ENCODE peak calls at places on chromosomes 3 and 15, in five cellular contexts. U, N, C, Q and V are unnamed samples.

GRCh38 chr15:74318376-74319137 is 48.9 kb downstream of the CYP11A1 start:
- DNase-seq in C (no peak), Q (no peak), U (no peak), N (peak; percentile 18), V (peak; percentile 50)

GRCh38 chr15:85579957-85580694 is 199.7 kb downstream of the AKAP13 start:
- DNase-seq in U (no peak), C (no peak), Q (no peak), N (peak; percentile 52), V (no peak)

GRCh38 chr3:67090472-67090871 is 92.4 kb downstream of the KBTBD8 start:
- DNase-seq in C (no peak), N (no peak), Q (peak; percentile 82), U (no peak), V (peak; percentile 63)

GRCh38 chr3:141646760-141647561 is 91.1 kb upstream of the RNF7 start:
- DNase-seq in U (no peak), N (peak; percentile 32), Q (peak; percentile 62), C (peak; percentile 21), V (peak; percentile 75)

GRCh38 chr3:196774845-196775422 is 35.3 kb downstream of the PAK2 start:
- DNase-seq in N (no peak), C (no peak), U (no peak), Q (peak; percentile 21), V (no peak)

GRCh38 chr3:105899528-105899927 is 30.7 kb upstream of the CBLB start:
- DNase-seq in Q (peak; percentile 79), C (no peak), N (peak; percentile 8), U (no peak), V (peak; percentile 68)

GRCh38 chr3:52238193-52238760 is 681 bp downstream of the TWF2 start:
- DNase-seq in U (peak; percentile 59), C (no peak), Q (peak; percentile 12), N (no peak), V (peak; percentile 55)

GRCh38 chr3:151112731-151113130 is 27.3 kb downstream of the MED12L start:
- DNase-seq in N (no peak), U (no peak), Q (no peak), C (no peak), V (no peak)

GRCh38 chr3:150105886-150106612 is 135.4 kb upstream of the PFN2 start:
- DNase-seq in U (no peak), N (no peak), C (no peak), Q (no peak), V (no peak)

GRCh38 chr15:77821188-77821958 is 188.7 kb upstream of the LINGO1 start:
- DNase-seq in U (peak; percentile 87), N (peak; percentile 13), C (no peak), Q (peak; percentile 47), V (peak; percentile 72)

GRCh38 chr3:158407844-158408517 is 163.0 kb upstream of the MLF1 start:
- DNase-seq in Q (no peak), U (no peak), C (no peak), N (no peak), V (no peak)

GRCh38 chr3:151580592-151580991 is 119.7 kb upstream of the IGSF10 start:
- DNase-seq in Q (peak; percentile 73), N (no peak), U (no peak), C (no peak), V (peak; percentile 75)

GRCh38 chr3:124142389-124142970 is 150.6 kb upstream of the ROPN1 start:
- DNase-seq in U (no peak), C (no peak), N (no peak), Q (no peak), V (no peak)

GRCh38 chr15:81106560-81106959 is 27.5 kb upstream of the CFAP161 start:
- DNase-seq in C (peak; percentile 56), N (peak; percentile 66), U (peak; percentile 56), Q (peak; percentile 87), V (peak; percentile 72)

GRCh38 chr3:62371032-62371734 is 2.2 kb downstream of the FEZF2 start:
- DNase-seq in C (no peak), U (peak; percentile 70), N (no peak), Q (no peak), V (no peak)

DNA sequence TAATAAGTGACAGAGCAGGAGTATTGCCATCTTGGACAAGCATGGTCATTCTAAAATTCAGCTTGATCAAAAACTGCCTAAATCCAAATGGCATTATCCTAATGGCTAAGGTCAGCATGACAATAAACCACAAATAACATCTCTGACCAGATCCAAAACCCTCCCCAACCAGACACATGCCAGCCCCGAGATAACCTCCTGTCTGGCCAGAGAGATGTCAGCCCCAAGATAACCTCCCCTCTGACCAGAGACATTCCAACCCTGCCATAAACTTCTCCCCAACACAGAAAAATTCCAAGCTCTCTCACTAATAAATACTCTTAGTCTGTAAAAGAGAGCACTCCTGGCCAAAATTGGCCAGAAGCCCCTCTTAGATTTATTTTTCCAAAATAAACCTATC is 470.5 kb upstream of the UBE2E2 start:
- DNase-seq in N (no peak), U (no peak), C (no peak), Q (no peak), V (no peak)
- H2BK5ac ChIP-seq in N (no peak overlapping the region), U (no peak overlapping the region), C (no peak overlapping the region), Q (no peak overlapping the region), V (no peak overlapping the region)

DNA sequence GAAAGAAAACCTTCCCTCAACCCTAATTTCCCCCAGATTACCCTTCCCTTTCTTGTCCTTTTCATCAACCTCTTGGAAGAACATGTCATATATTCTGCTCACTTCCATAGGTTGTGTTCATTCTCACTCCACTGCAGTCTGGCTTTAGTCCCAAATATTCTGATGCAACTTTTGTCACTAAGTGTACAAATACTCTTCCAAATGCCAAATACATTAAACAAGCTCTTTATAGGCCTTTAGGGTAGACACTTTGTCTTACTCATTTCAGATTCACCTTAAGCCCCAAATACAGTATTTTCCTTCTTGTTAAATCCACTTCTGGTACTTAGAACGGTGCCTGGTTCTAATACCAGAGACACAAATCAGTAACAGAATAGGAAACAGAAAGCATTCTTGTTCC is 406.5 kb upstream of the CDIN1 start:
- DNase-seq in U (no peak), C (no peak), Q (no peak), N (no peak), V (no peak)
- H3K4me1 ChIP-seq in U (no peaks in the 10 kb centered on the region), C (no peaks in the 10 kb centered on the region), Q (peaks cover 7% of the 10 kb centered on the region), N (no peaks in the 10 kb centered on the region), V (no peaks in the 10 kb centered on the region)

DNA sequence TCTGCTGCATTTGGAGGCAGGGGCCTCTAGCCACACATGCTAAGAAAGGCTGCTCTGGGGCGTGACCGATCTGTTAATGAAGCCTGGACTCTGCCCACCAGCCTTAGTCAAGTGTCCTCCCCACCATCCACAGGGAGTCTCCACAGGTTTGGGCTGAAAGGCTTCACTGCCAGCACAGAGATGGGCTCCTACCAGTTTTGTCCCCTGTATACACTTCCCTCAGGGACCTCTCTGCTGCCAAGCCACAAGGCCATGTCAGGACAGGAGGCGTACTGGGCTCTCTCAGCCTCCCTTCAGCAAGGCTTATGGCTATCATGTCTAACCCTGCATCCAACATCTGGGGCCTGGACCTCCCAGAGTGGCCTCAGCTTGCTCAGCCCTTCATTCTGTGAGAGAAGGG is 23.5 kb downstream of the KIF9 start:
- DNase-seq in U (no peak), Q (no peak), C (no peak), N (no peak), V (no peak)
- H2BK5ac ChIP-seq in U (peak overlapping the region; percentile 40), Q (no peak overlapping the region), C (peak overlapping the region; percentile 49), N (no peak overlapping the region), V (no peak overlapping the region)

DNA sequence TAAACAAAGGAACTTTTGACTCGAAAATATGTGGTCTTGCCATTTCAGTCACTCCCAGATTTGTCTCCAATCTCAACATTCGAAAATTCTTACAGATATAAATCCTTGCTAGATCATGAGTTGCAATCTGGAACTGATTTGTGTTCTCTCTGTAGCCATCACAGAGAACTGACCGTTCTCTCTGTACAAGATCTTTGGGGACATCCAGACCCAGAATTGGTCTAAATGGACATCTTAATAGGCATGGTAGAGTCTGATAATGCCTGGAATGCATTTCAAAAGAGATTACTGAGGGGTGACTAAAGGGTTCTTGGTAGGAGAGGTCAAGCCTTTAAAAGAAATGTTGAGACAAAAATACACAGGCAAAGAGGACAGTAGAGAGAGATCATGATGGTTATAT is 7.2 kb upstream of the MEF2A start:
- DNase-seq in Q (no peak), N (no peak), U (no peak), C (no peak), V (no peak)
- H3K4me1 ChIP-seq in Q (no peaks in the 10 kb centered on the region), N (no peaks in the 10 kb centered on the region), U (peaks cover 6% of the 10 kb centered on the region), C (no peaks in the 10 kb centered on the region), V (no peaks in the 10 kb centered on the region)

GRCh38 chr3:139308156-139309017 is 35.4 kb upstream of the MRPS22 start:
- DNase-seq in N (no peak), C (no peak), Q (no peak), U (no peak), V (no peak)

GRCh38 chr3:139307601-139308146 is 36.1 kb upstream of the MRPS22 start:
- DNase-seq in C (no peak), U (no peak), Q (no peak), N (no peak), V (no peak)

GRCh38 chr3:139310474-139310933 is 33.3 kb upstream of the MRPS22 start:
- DNase-seq in U (no peak), Q (peak; percentile 92), C (no peak), N (peak; percentile 45), V (peak; percentile 94)

GRCh38 chr3:139309880-139310279 is 33.9 kb upstream of the MRPS22 start:
- DNase-seq in U (no peak), Q (no peak), N (peak; percentile 23), C (no peak), V (peak; percentile 72)

DNA sequence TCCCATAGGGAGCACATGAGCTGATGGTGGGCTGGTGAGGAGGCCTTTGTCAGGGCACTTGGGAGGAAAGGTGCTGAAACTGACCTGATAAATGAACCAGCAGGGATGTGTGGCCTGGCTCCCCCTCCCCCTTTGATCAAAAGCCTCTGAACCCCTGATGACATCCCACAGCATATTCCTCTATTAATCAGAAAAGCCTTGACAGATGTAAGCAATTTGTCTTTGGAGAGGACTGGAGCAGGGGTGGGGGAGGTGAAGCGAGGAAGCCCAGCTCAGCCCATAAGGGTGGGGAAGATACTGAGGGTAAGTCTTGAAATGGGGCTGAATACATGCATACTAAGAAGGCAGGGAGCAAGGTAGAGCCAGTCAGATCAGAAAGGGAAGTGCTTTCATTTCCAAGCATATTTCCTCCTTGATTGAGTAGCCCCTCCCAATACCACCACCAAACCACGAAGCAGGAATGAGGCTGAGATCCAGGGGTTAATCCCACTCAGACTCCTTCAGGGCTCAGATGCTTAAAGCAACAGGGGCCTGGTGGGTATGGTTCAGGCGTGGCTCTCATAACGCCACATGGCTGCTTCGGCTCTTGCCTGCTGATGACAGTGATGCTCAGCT is 34.7 kb upstream of the MRPS22 start:
- DNase-seq in C (no peak), N (no peak), Q (no peak), U (no peak), V (no peak)
- H2BK5ac ChIP-seq in C (no peak overlapping the region), N (peak overlapping the region; percentile 11), Q (peak overlapping the region; percentile 48), U (no peak overlapping the region), V (peak overlapping the region; percentile 76)

GRCh38 chr15:65336767-65337435 is 32.4 kb downstream of the RNU5B-1 start:
- DNase-seq in Q (no peak), C (no peak), N (no peak), U (no peak), V (peak; percentile 39)
- H3K4me1 ChIP-seq in Q (no peaks in the 10 kb centered on the region), C (peaks cover 68% of the 10 kb centered on the region), N (peaks cover 28% of the 10 kb centered on the region), U (peaks cover 48% of the 10 kb centered on the region), V (peaks cover 11% of the 10 kb centered on the region)